ENCODE peak calls at places on chromosome 3, in ten cellular contexts. J is pancreas, B is HL-60, O is AG09309, L is spleen, U is fibroblast of mammary gland, Z is PC-3, S is esophagus squamous epithelium, G is natural killer cell, D is endothelial cell. K is an unnamed sample.

GRCh38 chr3:9884555-9885165 is 4.6 kb upstream of the CIDEC start:
- DNase-seq in J (no peak), B (no peak), O (peak; percentile 61), L (peak; percentile 14), U (peak; percentile 96), Z (peak; percentile 96), S (no peak), G (no peak), D (no peak), K (no peak)

GRCh38 chr3:30347679-30348216 is 258.7 kb upstream of the TGFBR2 start:
- DNase-seq in J (no peak), B (no peak), O (peak; percentile 69), L (no peak), U (peak; percentile 96), Z (peak; percentile 96), S (no peak), G (no peak), D (no peak), K (no peak)

GRCh38 chr3:105938101-105938500 is 69.3 kb upstream of the CBLB start:
- DNase-seq in J (no peak), B (no peak), O (peak; percentile 44), L (no peak), U (peak; percentile 55), Z (no peak), S (no peak), G (no peak), D (no peak), K (no peak)

GRCh38 chr3:146177072-146177936 is 16.3 kb upstream of the PLOD2 start:
- DNase-seq in J (no peak), B (no peak), O (no peak), L (no peak), U (peak; percentile 74), Z (peak; percentile 59), S (no peak), G (no peak), D (no peak), K (no peak)

GRCh38 chr3:97810779-97811390 is 10.9 kb upstream of the CRYBG3 start:
- DNase-seq in J (no peak), B (no peak), O (no peak), L (no peak), U (peak; percentile 45), Z (peak; percentile 68), S (no peak), G (no peak), D (no peak), K (no peak)

GRCh38 chr3:13280856-13281656 is 139.1 kb downstream of the NUP210 start:
- DNase-seq in J (no peak), B (no peak), O (no peak), L (no peak), U (no peak), Z (no peak), S (no peak), G (no peak), D (no peak), K (no peak)

GRCh38 chr3:185847506-185847905 is 22.7 kb upstream of the IGF2BP2 start:
- DNase-seq in J (no peak), B (no peak), O (no peak), L (no peak), U (no peak), Z (no peak), S (no peak), G (no peak), D (no peak), K (no peak)

GRCh38 chr3:43152649-43153048 is 46.8 kb upstream of the POMGNT2 start:
- DNase-seq in J (no peak), B (no peak), O (no peak), L (no peak), U (peak; percentile 18), Z (no peak), S (no peak), G (no peak), D (no peak), K (no peak)

GRCh38 chr3:195035345-195036202 is 235.4 kb downstream of the XXYLT1 start:
- DNase-seq in J (no peak), B (no peak), O (no peak), L (no peak), U (no peak), Z (no peak), S (no peak), G (no peak), D (peak; percentile 26), K (no peak)

GRCh38 chr3:38657369-38657768 is 7.9 kb upstream of the SCN5A start:
- DNase-seq in J (no peak), B (no peak), O (no peak), L (no peak), U (no peak), Z (no peak), S (no peak), G (no peak), D (no peak), K (no peak)

GRCh38 chr3:98764692-98765002 is 1.5 kb downstream of the ST3GAL6 start:
- DNase-seq in J (no peak), B (no peak), O (no peak), L (no peak), U (no peak), Z (no peak), S (no peak), G (no peak), D (no peak), K (no peak)

GRCh38 chr3:62875103-62876002 is at the start of gene CADPS:
- DNase-seq in J (peak; percentile 22), B (no peak), O (no peak), L (no peak), U (peak; percentile 53), Z (no peak), S (no peak), G (no peak), D (peak; percentile 21), K (no peak)

GRCh38 chr3:179088306-179088705 is 16.7 kb upstream of the ZMAT3 start:
- DNase-seq in J (no peak), B (no peak), O (no peak), L (no peak), U (peak; percentile 30), Z (no peak), S (no peak), G (no peak), D (no peak), K (no peak)

GRCh38 chr3:111762535-111762934 is 96.5 kb upstream of the PHLDB2 start:
- DNase-seq in J (no peak), B (no peak), O (no peak), L (no peak), U (peak; percentile 28), Z (no peak), S (no peak), G (no peak), D (no peak), K (no peak)

DNA sequence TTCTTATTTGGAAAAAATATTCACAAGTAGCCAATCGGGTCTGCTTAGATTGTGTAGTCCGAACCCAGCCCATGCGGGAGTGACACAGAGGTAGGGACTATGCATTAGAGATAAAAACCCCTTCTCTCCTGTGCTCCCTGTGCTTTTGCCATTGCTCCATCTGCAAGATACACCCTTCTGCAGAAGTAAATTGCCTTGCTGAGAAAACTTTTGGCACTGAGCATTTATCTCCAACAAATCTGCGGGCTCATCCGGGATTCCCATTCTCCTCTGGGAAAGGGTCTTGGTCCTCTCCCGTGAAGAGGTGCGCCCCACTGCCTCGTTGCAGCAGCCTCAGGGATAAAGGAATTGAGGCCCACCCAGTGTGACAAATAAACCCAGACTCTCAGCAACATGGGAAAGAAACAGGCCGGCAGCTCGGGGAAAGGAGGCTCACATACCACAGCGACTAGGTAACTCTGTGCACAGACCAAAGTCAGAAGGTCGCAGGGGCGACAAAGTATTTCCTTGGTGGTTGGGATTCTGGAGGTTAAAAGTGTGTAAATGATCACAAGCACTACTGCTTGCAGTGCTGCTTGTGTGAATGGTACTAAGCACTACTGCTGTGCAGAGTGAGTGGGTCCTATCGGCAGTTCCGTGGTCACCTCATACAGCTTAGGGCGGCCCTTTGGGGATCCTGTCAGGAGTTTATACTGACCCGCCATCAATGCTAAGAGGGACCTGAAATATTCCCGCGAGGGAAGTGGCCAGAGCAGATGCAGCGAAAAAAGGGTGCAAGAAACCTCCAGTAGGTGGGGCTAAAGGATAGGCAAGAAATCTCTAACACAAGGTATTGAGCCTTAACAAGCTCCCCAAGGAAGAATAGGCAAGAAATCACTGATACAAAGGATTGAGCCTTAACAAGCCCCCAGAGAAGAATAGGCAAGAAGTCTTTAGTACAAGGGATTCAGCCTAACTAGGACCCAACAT is 54.3 kb downstream of the GSK3B start:
- DNase-seq in J (no peak), B (peak; percentile 21), O (no peak), L (no peak), U (no peak), Z (peak; percentile 10), S (no peak), G (no peak), D (no peak), K (no peak)
- TF ChIP-seq CTCF in J (no peak), B (no peak), O (no peak), L (no peak), U (peak; percentile 21), Z (peak; percentile 44), S (no peak), G (peak; percentile 13), D (no peak), K (no peak)

GRCh38 chr3:17619952-17620351 is 122.5 kb downstream of the TBC1D5 start:
- DNase-seq in J (no peak), B (no peak), O (no peak), L (no peak), U (no peak), Z (no peak), S (no peak), G (no peak), D (no peak), K (no peak)
- TF ChIP-seq CTCF in J (no peak), B (no peak), O (no peak), L (no peak), U (no peak), Z (no peak), S (no peak), G (no peak), D (no peak), K (no peak)

GRCh38 chr3:128335621-128336296 is 130.9 kb downstream of the DNAJB8 start:
- DNase-seq in J (peak; percentile 73), B (no peak), O (no peak), L (no peak), U (no peak), Z (peak; percentile 63), S (no peak), G (no peak), D (no peak), K (no peak)
- TF ChIP-seq CTCF in J (no peak), B (no peak), O (no peak), L (no peak), U (no peak), Z (no peak), S (no peak), G (no peak), D (no peak), K (no peak)

DNA sequence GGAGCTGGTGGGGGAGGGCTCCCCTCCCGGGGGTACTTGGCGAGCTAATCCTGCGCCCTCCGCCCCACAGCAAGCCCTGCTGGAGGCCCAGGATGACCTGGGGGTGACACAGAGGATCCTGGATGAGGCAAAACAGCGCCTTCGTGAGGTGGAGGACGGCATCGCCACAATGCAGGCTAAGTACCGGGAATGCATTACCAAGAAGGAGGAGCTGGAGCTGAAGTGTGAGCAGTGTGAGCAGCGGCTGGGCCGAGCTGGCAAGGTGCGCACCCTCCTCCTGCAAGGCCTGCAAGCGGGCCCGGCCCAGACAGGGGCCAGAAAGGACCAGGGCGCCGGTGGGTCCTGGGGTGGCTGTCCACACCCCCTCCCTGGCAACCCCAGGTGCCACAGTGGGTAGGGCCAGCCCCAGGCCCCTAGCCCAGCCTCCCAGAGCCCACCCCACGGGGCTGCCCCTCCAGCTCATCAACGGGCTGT is 56.5 kb downstream of the SEMA3G start:
- DNase-seq in J (no peak), B (no peak), O (no peak), L (no peak), U (no peak), Z (no peak), S (no peak), G (no peak), D (peak; percentile 28), K (no peak)
- TF ChIP-seq CTCF in J (no peak), B (no peak), O (no peak), L (no peak), U (no peak), Z (peak; percentile 19), S (no peak), G (no peak), D (no peak), K (no peak)

GRCh38 chr3:47799733-47800132 is 3.2 kb upstream of the DHX30 start:
- DNase-seq in J (no peak), B (no peak), O (no peak), L (peak; percentile 22), U (peak; percentile 17), Z (peak; percentile 21), S (no peak), G (no peak), D (peak; percentile 11), K (no peak)
- TF ChIP-seq CTCF in J (no peak), B (peak; percentile 16), O (peak; percentile 39), L (no peak), U (peak; percentile 47), Z (peak; percentile 53), S (no peak), G (peak; percentile 13), D (peak; percentile 44), K (no peak)